ENCODE peak calls at places on chromosomes 1 and 21, in eight cellular contexts. A is HCT116, W is upper lobe of left lung, Q is Panc1, C is HepG2, B is K562, N is GM23338, Y is GM12878. I is an unnamed sample.

GRCh38 chr1:161827786-161828185 is 61.7 kb downstream of the ATF6 start:
- ATAC-seq in A (no peak), W (no peak), Q (no peak), C (no peak), B (no peak), N (no peak), Y (no peak), I (no peak)

GRCh38 chr1:9663257-9663656 is 11.7 kb downstream of the PIK3CD start:
- ATAC-seq in A (no peak), W (peak), Q (no peak), C (no peak), B (no peak), N (no peak), Y (no peak), I (no peak)

GRCh38 chr21:46048926-46049889 is 48.7 kb upstream of the COL6A2 start:
- ATAC-seq in A (no peak), W (peak), Q (no peak), C (no peak), B (peak), N (peak), Y (no peak), I (peak)

GRCh38 chr1:230366504-230366915 is 59.6 kb downstream of the PGBD5 start:
- ATAC-seq in A (no peak), W (no peak), Q (no peak), C (no peak), B (no peak), N (no peak), Y (no peak), I (no peak)

GRCh38 chr1:28450561-28450960 is 55.3 kb upstream of the RCC1 start:
- ATAC-seq in A (no peak), W (no peak), Q (no peak), C (no peak), B (peak), N (no peak), Y (peak), I (no peak)

GRCh38 chr1:93597697-93598096 is 83.9 kb downstream of the BCAR3 start:
- ATAC-seq in A (no peak), W (no peak), Q (no peak), C (no peak), B (no peak), N (no peak), Y (no peak), I (peak)

GRCh38 chr1:200223207-200223606 is 186.6 kb downstream of the ZNF281 start:
- ATAC-seq in A (no peak), W (no peak), Q (no peak), C (no peak), B (no peak), N (no peak), Y (no peak), I (no peak)

GRCh38 chr21:45073301-45074047 is 906 bp upstream of the ADARB1 start:
- ATAC-seq in A (peak), W (no peak), Q (peak), C (peak), B (peak), N (peak), Y (peak), I (peak)

GRCh38 chr1:222654849-222655248 is 37.0 kb downstream of the MIA3 start:
- ATAC-seq in A (no peak), W (no peak), Q (no peak), C (no peak), B (peak), N (no peak), Y (peak), I (no peak)

GRCh38 chr21:18443686-18444085 is 40.1 kb upstream of the TMPRSS15 start:
- ATAC-seq in A (no peak), W (no peak), Q (no peak), C (no peak), B (no peak), N (no peak), Y (no peak), I (no peak)

GRCh38 chr1:33191731-33192275 is 10.0 kb upstream of the TRIM62 start:
- ATAC-seq in A (no peak), W (no peak), Q (no peak), C (no peak), B (no peak), N (no peak), Y (peak), I (no peak)

GRCh38 chr1:92874987-92875386 is 43.1 kb downstream of the RPL5 start:
- ATAC-seq in A (no peak), W (no peak), Q (no peak), C (no peak), B (no peak), N (no peak), Y (no peak), I (no peak)

GRCh38 chr1:215219372-215219771 is 136.8 kb downstream of the KCNK2 start:
- ATAC-seq in A (no peak), W (no peak), Q (no peak), C (no peak), B (no peak), N (no peak), Y (no peak), I (no peak)

GRCh38 chr1:171600852-171601251 is 21.2 kb upstream of the MYOCOS start:
- ATAC-seq in A (no peak), W (no peak), Q (no peak), C (peak), B (peak), N (peak), Y (peak), I (no peak)

GRCh38 chr1:100892554-100892953 is 2.1 kb downstream of the EXTL2 start:
- ATAC-seq in A (no peak), W (no peak), Q (no peak), C (no peak), B (no peak), N (no peak), Y (no peak), I (no peak)

GRCh38 chr1:210201671-210202070 is 30.9 kb upstream of the SERTAD4 start:
- ATAC-seq in A (no peak), W (no peak), Q (no peak), C (no peak), B (no peak), N (no peak), Y (no peak), I (no peak)

GRCh38 chr1:154621875-154622274 is 13.9 kb upstream of the ADAR start:
- ATAC-seq in A (no peak), W (no peak), Q (no peak), C (no peak), B (peak), N (peak), Y (peak), I (no peak)

GRCh38 chr1:9780554-9781110 is 43.1 kb downstream of the CLSTN1 start:
- ATAC-seq in A (no peak), W (no peak), Q (no peak), C (no peak), B (no peak), N (no peak), Y (no peak), I (no peak)

GRCh38 chr1:155086182-155086741 is 7.6 kb downstream of the EFNA3 start:
- ATAC-seq in A (peak), W (peak), Q (peak), C (peak), B (peak), N (peak), Y (peak), I (no peak)

DNA sequence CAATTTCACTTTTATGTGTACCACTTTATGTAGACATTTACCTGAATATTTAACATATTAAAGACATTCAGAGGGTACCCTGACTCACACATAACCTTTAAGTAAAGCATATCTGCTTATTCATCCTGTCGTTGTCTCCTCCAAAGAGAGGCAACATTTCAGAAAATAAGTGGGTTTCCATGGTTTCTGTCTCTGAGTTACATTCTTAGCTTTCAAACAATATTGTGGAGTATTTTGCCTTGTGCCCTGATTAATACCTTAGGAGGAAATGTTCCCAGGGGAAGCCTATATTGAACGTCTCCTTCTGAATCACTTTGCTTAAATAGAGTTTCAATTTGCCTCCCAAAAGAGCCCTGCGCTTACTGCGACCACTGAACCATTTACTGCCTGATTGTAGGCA is 26.1 kb downstream of the PALMD start:
- ATAC-seq in A (no peak), W (no peak), Q (no peak), C (no peak), B (no peak), N (no peak), Y (no peak), I (no peak)
- TF ChIP-seq POLR2AphosphoS5 in A (no peak), W (no peak), Q (no peak), C (no peak), B (no peak), N (no peak), Y (no peak), I (no peak)

GRCh38 chr21:38136201-38136600 is 120.6 kb upstream of the KCNJ15 start:
- ATAC-seq in A (no peak), W (no peak), Q (no peak), C (no peak), B (no peak), N (no peak), Y (no peak), I (no peak)
- TF ChIP-seq POLR2AphosphoS5 in A (no peak), W (no peak), Q (no peak), C (no peak), B (no peak), N (no peak), Y (no peak), I (no peak)

DNA sequence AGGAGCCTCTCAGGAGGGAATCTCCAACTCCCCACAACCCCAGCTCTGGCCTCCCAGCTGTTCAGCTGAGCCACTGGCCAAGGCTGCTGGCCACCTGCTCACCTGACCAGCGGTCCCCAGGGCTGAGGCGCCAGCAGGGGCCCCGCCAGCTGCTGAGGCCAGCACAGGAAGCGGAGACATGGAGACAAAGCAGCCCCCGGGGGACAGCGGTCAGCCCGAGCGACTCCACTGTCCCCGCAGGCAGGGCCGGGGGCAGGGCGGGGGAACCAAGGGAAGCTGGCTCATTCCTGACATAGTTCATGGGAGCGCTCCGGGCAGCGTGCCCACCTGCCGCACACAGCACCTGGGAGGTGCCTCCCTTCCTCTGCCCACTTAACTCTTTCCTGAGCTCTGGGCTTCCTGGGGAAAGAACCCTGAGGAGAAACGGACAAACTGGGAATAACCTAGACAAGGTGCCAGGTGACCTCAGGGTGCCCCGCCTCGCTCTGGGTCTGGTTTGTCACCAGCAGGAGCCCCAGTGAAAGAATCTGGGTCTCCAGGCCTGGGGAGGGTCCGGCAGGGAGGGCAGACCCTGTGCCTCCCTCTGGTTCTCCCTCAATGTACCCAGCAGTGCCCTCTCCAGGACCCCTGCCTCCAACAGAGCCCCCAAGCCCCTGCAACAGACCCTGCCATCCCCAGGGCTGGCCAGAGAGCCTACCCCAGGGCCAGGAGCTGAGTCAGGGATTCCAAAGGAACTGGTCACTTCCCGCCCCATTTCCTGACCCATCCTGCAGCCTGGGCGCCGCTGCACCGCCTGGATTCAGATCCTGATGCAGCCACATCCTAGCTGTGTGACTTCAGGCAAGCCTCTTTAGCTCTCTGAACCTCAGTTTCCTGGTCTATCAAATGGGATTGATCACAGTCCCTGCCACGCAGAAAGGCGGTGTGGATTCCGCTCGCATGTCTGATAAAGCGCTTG is 10.6 kb downstream of the EPHA2 start:
- ATAC-seq in A (peak), W (peak), Q (peak), C (peak), B (peak), N (peak), Y (no peak), I (peak)
- TF ChIP-seq POLR2AphosphoS5 in A (peak), W (peak), Q (peak), C (no peak), B (no peak), N (no peak), Y (no peak), I (peak)

GRCh38 chr21:27333091-27333490 is 366.2 kb upstream of the ADAMTS5 start:
- ATAC-seq in A (no peak), W (no peak), Q (no peak), C (no peak), B (no peak), N (no peak), Y (no peak), I (no peak)

GRCh38 chr21:27326293-27326692 is 359.4 kb upstream of the ADAMTS5 start:
- ATAC-seq in A (no peak), W (no peak), Q (no peak), C (no peak), B (no peak), N (no peak), Y (no peak), I (no peak)

DNA sequence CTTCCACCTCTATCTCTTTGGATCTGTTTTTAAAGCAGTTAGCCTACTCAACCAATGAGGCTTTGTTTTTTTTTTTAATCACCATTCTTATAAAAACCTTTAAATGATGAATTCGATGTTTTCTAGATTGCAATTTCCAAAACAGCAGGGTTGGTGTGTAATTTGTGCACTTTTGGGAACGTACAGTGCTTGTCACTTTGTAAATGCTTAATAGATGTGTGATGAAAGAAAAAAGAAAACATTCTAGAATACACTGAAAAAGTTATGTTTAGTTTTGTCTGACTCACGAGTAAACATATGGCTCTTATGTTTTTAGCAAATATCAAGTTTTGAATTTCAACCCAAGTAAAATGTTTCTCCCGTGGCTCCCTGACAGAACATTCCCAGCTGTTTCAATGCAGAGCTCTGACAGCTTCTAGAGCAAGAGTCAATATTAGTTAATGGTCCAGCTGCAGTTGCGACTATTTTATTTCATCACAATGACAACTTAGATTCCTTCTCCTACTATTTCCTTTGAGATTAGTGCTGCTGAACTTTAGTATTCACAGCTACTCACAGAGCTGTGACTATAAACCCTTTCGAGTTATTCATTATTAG is 362.5 kb upstream of the ADAMTS5 start:
- ATAC-seq in A (no peak), W (no peak), Q (no peak), C (no peak), B (no peak), N (no peak), Y (no peak), I (peak)
- TF ChIP-seq POLR2AphosphoS5 in A (no peak), W (no peak), Q (no peak), C (no peak), B (no peak), N (no peak), Y (no peak), I (peak)

DNA sequence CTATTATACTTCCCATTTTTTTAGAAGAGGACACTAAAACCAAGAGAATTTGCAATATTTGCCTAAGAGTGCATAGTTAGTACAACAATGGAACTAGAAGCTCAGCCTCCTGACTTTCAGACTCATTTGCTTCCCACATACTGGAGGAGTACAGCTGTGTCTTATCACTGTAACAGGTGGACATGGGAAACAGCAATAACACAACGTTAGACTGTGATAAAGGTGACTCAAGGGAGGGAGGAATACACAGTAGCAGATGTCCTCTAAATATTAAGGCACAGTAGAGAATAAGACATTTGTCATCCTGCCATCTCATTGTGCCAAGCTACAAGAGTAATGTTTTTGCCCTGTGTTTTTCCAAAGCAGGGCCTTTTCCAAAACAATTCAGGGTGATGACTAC is 55.4 kb upstream of the JAK1 start:
- ATAC-seq in A (no peak), W (no peak), Q (no peak), C (no peak), B (peak), N (no peak), Y (no peak), I (peak)
- TF ChIP-seq POLR2AphosphoS5 in A (no peak), W (no peak), Q (no peak), C (no peak), B (peak), N (no peak), Y (no peak), I (peak)

GRCh38 chr1:235885654-235886238 is 19.0 kb upstream of the LYST start:
- ATAC-seq in A (no peak), W (no peak), Q (no peak), C (peak), B (no peak), N (no peak), Y (no peak), I (no peak)

GRCh38 chr1:235882816-235883215 is 16.1 kb upstream of the LYST start:
- ATAC-seq in A (no peak), W (no peak), Q (peak), C (peak), B (peak), N (no peak), Y (no peak), I (no peak)

GRCh38 chr1:235887676-235888075 is 21.0 kb upstream of the LYST start:
- ATAC-seq in A (no peak), W (no peak), Q (no peak), C (no peak), B (no peak), N (no peak), Y (peak), I (no peak)

GRCh38 chr1:235881930-235882700 is 15.4 kb upstream of the LYST start:
- ATAC-seq in A (no peak), W (no peak), Q (peak), C (no peak), B (no peak), N (no peak), Y (peak), I (no peak)

GRCh38 chr1:235883261-235883927 is 16.7 kb upstream of the LYST start:
- ATAC-seq in A (peak), W (peak), Q (peak), C (peak), B (no peak), N (no peak), Y (peak), I (peak)
- TF ChIP-seq POLR2AphosphoS5 in A (no peak), W (peak), Q (peak), C (no peak), B (no peak), N (no peak), Y (peak), I (peak)

GRCh38 chr1:211613108-211613947 is 34.4 kb upstream of the SLC30A1 start:
- ATAC-seq in A (peak), W (peak), Q (peak), C (peak), B (peak), N (peak), Y (peak), I (peak)
- TF ChIP-seq POLR2AphosphoS5 in A (no peak), W (no peak), Q (no peak), C (no peak), B (peak), N (no peak), Y (no peak), I (peak)

GRCh38 chr1:2405588-2406295 is 6.6 kb downstream of the PEX10 start:
- ATAC-seq in A (no peak), W (no peak), Q (peak), C (no peak), B (no peak), N (no peak), Y (no peak), I (no peak)
- TF ChIP-seq POLR2AphosphoS5 in A (peak), W (no peak), Q (no peak), C (no peak), B (no peak), N (no peak), Y (no peak), I (no peak)

GRCh38 chr1:168623838-168624237 is 47.4 kb downstream of the XCL1 start:
- ATAC-seq in A (no peak), W (no peak), Q (no peak), C (no peak), B (no peak), N (no peak), Y (no peak), I (no peak)

GRCh38 chr1:168626326-168626725 is 49.9 kb downstream of the XCL1 start:
- ATAC-seq in A (no peak), W (no peak), Q (no peak), C (no peak), B (no peak), N (no peak), Y (no peak), I (no peak)

GRCh38 chr1:168627370-168627769 is 51.0 kb downstream of the XCL1 start:
- ATAC-seq in A (no peak), W (no peak), Q (no peak), C (peak), B (no peak), N (no peak), Y (no peak), I (no peak)

GRCh38 chr1:168621356-168621755 is 45.0 kb downstream of the XCL1 start:
- ATAC-seq in A (no peak), W (no peak), Q (no peak), C (no peak), B (no peak), N (peak), Y (no peak), I (peak)

DNA sequence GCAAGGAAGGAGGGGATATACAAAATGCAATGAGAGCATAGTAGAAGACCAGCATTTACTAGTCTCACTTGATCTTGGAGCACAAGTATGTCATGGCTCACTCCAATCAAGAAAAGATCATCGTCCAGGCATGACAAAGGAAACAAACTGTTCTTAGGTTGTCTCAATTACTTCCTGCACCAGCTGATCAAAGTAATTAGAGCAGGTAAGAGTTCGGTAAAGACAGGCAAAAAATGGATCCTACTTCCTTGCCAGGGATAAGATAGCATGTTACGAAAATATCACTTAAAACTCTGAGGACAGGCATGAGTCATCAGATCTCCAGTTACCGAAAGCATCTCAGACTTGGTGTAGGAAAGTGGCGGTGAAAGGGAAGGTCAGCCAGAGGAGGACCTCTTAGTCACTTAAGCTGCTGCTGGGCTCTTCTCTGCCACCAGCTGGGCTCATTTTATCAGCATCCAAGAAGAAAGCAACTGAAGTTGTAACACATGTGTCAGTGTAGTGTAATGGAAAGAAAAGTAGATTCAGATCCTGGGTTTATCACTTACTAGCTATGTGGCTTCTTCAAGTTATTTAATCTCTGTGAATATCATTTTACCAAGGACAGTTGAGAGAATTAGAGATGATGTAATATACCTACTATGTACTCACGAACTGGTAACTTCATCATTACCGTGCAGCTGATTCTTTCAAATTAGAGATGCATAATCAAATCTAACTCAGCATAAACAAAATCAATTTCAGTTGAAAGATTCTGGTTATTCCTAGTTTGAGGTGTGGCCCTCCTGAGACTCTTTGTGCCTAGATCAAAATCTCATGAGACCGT is 46.8 kb downstream of the XCL1 start:
- ATAC-seq in A (peak), W (no peak), Q (no peak), C (no peak), B (peak), N (no peak), Y (no peak), I (peak)
- TF ChIP-seq POLR2AphosphoS5 in A (no peak), W (peak), Q (no peak), C (no peak), B (no peak), N (no peak), Y (no peak), I (peak)